ENCODE peak calls at places on chromosomes 4 and X, in four cellular contexts. Z is GM12878, Q is H1, X is HepG2. M is an unnamed sample.
A peak's percentile ranks its signal among the peaks of the same experiment; 100 is the strongest.

GRCh38 chr4:8589831-8590545 is 2.6 kb upstream of the CPZ start:
- DNase-seq in Z (no peak), Q (no peak), X (no peak), M (no peak)

GRCh38 chr4:126800723-126801191 is 832.0 kb upstream of the INTU start:
- DNase-seq in Z (no peak), Q (no peak), X (no peak), M (no peak)

GRCh38 chr4:16085822-16086221 is 2.0 kb upstream of the PROM1 start:
- DNase-seq in Z (no peak), Q (no peak), X (no peak), M (no peak)

GRCh38 chr4:188867796-188868195 is 728.6 kb downstream of the TRIML1 start:
- DNase-seq in Z (no peak), Q (no peak), X (no peak), M (no peak)

GRCh38 chrX:71660562-71661416 is 6.6 kb upstream of the LOC101059915 start:
- DNase-seq in Z (no peak), Q (no peak), X (no peak), M (no peak)

GRCh38 chr4:6909113-6909969 is at the start of gene TBC1D14:
- DNase-seq in Z (no peak), Q (peak; percentile 91), X (peak; percentile 74), M (peak; percentile 95)

GRCh38 chr4:139457318-139457717 is 3.4 kb downstream of the RAB33B start:
- DNase-seq in Z (no peak), Q (no peak), X (no peak), M (no peak)

GRCh38 chrX:10875995-10876394 is 235.1 kb upstream of the HCCS start:
- DNase-seq in Z (peak; percentile 15), Q (no peak), X (no peak), M (no peak)

GRCh38 chr4:4840351-4840750 is 19.1 kb upstream of the MSX1 start:
- DNase-seq in Z (no peak), Q (no peak), X (no peak), M (no peak)

GRCh38 chrX:136850441-136851175 is 29.9 kb downstream of the RBMX start:
- DNase-seq in Z (no peak), Q (no peak), X (no peak), M (no peak)

GRCh38 chr4:81165853-81166430 is 49.1 kb downstream of the PRKG2 start:
- DNase-seq in Z (no peak), Q (no peak), X (no peak), M (no peak)

GRCh38 chrX:7446815-7447214 is 298.9 kb upstream of the PUDP start:
- DNase-seq in Z (no peak), Q (no peak), X (no peak), M (no peak)

GRCh38 chr4:56698329-56698728 is 17.2 kb upstream of the HOPX start:
- DNase-seq in Z (no peak), Q (no peak), X (no peak), M (no peak)

GRCh38 chr4:168618577-168619265 is 121.9 kb downstream of the PALLD start:
- DNase-seq in Z (no peak), Q (no peak), X (no peak), M (no peak)

GRCh38 chrX:1492421-1493012 is 39.8 kb upstream of the ASMTL start:
- DNase-seq in Z (no peak), Q (no peak), X (no peak), M (no peak)

GRCh38 chr4:88643932-88644331 is 51.7 kb downstream of the HERC3 start:
- DNase-seq in Z (no peak), Q (no peak), X (no peak), M (no peak)

GRCh38 chr4:5821665-5822358 is 71.1 kb downstream of the CRMP1 start:
- DNase-seq in Z (no peak), Q (peak; percentile 92), X (no peak), M (peak; percentile 57)

GRCh38 chr4:151173751-151174325 is 74.4 kb downstream of the RPS3A start:
- DNase-seq in Z (no peak), Q (no peak), X (no peak), M (no peak)

GRCh38 chrX:14064632-14065432 is 35.1 kb upstream of the GEMIN8 start:
- DNase-seq in Z (no peak), Q (no peak), X (no peak), M (peak; percentile 90)

DNA sequence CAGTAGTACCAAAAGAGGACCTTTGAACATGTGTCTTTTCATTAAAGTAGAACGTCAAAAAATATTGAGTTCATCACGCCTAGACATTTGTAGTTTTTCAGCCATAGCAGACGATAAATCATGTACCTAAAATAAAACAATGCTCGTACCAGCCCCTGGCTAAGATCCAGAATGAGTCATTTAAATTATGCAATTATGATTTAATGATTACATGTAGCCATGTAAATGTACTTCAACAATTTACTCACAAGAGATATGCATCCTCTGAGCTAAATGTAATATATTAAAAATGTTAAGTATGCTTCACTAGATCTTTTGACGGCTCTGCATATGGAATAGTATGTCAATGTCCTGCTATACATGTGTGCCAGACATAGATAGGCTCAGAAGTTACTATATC is 1077.9 kb downstream of the ARAP2 start:
- DNase-seq in Z (no peak), Q (no peak), X (no peak), M (no peak)
- TF ChIP-seq HDAC6 in Z (no peak), Q (no peak), X (no peak), M (no peak)

GRCh38 chr4:65670331-65671031 is at the start of gene EPHA5:
- DNase-seq in Z (no peak), Q (peak; percentile 86), X (peak; percentile 3), M (peak; percentile 16)

GRCh38 chr4:65665951-65666523 is 4.3 kb downstream of the EPHA5 start:
- DNase-seq in Z (no peak), Q (no peak), X (no peak), M (no peak)

GRCh38 chr4:65669981-65670330 is 333 bp downstream of the EPHA5 start:
- DNase-seq in Z (no peak), Q (no peak), X (no peak), M (no peak)

GRCh38 chr4:65669008-65669971 is 999 bp downstream of the EPHA5 start:
- DNase-seq in Z (no peak), Q (peak; percentile 71), X (no peak), M (no peak)

DNA sequence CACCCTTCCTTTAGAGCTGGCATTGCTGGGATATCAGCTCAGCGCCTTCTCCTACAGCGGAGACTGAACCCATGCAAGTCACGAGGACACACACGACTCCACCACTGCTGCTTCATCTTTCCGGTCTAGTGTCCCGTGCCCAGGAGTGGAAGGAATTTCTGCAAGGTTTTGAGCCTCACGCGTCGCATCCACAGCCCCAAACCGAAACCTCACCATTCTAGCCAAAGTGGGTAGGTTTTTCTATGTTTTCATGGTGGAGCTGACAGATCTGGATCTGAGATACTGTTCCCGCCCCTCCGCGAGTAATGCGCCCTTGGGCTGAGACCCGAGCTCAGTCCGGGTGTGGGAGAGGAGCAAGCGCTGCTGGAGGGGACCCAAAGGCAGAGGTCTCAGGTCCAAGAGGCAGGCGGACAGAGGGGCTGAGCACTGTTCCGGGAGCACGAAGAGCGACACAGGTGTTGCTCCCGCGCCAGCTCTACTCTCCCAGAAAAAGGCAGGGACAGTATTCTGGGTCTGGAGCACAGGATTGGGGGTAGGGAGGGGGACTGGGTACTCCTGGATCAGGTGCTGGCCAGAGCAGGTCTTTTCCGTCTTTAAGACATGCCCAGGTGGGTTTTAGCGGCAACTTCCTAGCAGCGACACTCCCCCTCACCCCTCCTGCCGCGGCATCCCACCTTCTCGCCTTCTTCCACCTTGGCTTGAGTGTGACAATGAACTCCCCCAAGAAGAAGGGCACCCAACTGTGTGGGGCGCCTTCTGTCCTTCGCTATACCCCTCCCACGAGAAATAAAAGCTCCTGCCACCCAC is 1.9 kb downstream of the EPHA5 start:
- DNase-seq in Z (no peak), Q (peak; percentile 53), X (no peak), M (no peak)
- TF ChIP-seq HDAC6 in Z (no peak), Q (no peak), X (no peak), M (no peak)

DNA sequence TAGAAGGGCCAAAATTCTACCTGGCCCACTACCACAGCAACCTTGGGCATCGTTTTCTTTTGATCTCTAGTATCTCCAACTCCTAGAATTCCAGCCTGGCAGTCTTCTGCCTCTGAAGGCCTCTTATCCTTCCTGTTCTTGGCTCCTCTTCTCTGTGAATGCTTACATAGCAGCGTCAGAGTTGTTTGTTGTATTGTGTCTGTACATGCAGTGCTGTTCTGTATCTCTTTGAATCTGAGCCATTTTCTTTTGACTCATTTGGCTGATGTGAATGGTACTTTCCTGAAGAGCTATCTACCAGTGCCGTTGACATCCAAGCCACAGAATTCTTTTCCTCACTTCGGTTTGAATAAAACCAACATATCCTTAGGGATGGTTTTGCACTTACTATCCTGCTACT is 79.2 kb downstream of the TMEM164 start:
- DNase-seq in Z (no peak), Q (no peak), X (no peak), M (no peak)
- TF ChIP-seq HDAC6 in Z (no peak), Q (no peak), X (no peak), M (no peak)

DNA sequence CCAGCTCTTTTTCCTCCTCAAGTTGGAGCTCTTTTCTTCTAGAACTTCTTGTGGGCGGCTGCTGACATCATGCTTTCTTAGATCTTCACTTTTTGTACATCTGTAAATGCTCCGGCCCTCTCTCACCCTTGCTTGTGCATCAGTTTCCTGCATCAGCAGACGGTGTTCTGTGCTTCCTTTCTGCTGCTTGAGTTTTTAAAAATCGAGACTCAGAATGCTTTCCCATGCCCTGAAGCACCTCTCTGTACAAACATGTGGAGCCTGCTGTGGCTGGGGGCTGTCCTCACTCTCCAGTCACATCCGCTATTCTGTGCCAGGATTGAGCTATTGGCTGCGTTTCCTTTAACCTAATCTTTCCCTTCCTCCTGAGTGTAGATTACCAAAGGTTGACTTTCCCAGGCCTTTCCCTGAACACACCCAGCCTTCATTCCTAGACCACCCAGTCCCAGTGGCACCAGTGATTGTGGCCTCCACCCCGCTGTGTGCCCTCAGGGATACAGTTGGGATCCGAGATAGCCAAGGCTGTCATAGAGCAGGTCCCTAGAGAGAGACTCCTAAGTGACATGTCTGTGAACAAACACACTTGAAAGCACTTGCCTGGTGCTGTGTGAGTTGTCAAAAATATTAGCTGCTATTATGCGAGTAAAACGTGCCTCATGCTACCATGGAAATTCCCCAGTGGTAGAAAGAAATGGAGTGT is 41.9 kb downstream of the TNIP2 start:
- DNase-seq in Z (no peak), Q (no peak), X (no peak), M (no peak)
- TF ChIP-seq HDAC6 in Z (no peak), Q (no peak), X (no peak), M (no peak)

GRCh38 chr4:52991452-52991851 is 129.3 kb downstream of the RASL11B start:
- DNase-seq in Z (no peak), Q (no peak), X (no peak), M (no peak)
- TF ChIP-seq HDAC6 in Z (no peak), Q (no peak), X (no peak), M (no peak)

DNA sequence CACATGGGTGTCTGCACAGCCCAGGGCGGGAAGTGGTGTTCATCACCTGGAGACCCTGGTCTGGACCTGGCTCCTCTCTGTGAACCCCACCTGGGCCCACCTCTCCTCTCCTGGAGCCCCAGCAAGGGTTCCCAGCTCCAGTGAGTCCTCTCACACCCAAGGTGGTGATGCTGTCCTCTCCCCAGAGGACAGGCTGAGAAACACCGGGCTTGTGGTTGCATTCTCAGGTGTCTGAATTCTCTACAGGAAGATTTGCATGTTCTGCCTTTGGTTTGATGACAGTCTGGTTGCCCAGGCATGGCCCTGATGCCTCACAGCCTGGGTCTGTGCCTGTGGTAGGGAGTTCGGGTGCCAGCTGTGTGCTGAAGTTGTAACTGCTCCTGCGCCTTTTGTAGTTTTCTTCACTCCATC is 3.8 kb downstream of the MAEA start:
- DNase-seq in Z (peak; percentile 20), Q (no peak), X (no peak), M (no peak)
- TF ChIP-seq HDAC6 in Z (no peak), Q (no peak), X (no peak), M (no peak)

GRCh38 chr4:3708103-3708510 is 58.1 kb upstream of the ADRA2C start:
- DNase-seq in Z (no peak), Q (no peak), X (no peak), M (no peak)
- TF ChIP-seq HDAC6 in Z (no peak), Q (no peak), X (no peak), M (no peak)